ENCODE peak calls at places on chromosome 4, in seven cellular contexts. T, I, M, O, Z, N and P are unnamed samples.

GRCh38 chr4:24753519-24753918 is 41.9 kb upstream of the SOD3 start:
- DNase-seq in T (peak; percentile 91), I (no peak), M (peak; percentile 88), O (no peak), Z (no peak), N (no peak), P (no peak)

GRCh38 chr4:162116085-162116784 is 47.6 kb downstream of the FSTL5 start:
- DNase-seq in T (no peak), I (no peak), M (no peak), O (no peak), Z (no peak), N (no peak), P (no peak)

GRCh38 chr4:7806724-7807123 is 132.9 kb downstream of the AFAP1 start:
- DNase-seq in T (no peak), I (no peak), M (no peak), O (no peak), Z (no peak), N (no peak), P (no peak)

GRCh38 chr4:159823743-159824142 is 720.9 kb downstream of the RAPGEF2 start:
- DNase-seq in T (no peak), I (no peak), M (no peak), O (no peak), Z (no peak), N (no peak), P (no peak)

GRCh38 chr4:104589264-104589868 is 94.7 kb upstream of the CXXC4 start:
- DNase-seq in T (no peak), I (peak; percentile 13), M (no peak), O (no peak), Z (no peak), N (no peak), P (no peak)

GRCh38 chr4:175705407-175705806 is 106.7 kb downstream of the GPM6A start:
- DNase-seq in T (no peak), I (no peak), M (peak; percentile 21), O (no peak), Z (no peak), N (no peak), P (no peak)

GRCh38 chr4:41728571-41728908 is 20.0 kb downstream of the PHOX2B start:
- DNase-seq in T (no peak), I (peak; percentile 81), M (peak; percentile 59), O (no peak), Z (no peak), N (no peak), P (no peak)

GRCh38 chr4:138869165-138869564 is 146.4 kb upstream of the NOCT start:
- DNase-seq in T (no peak), I (peak; percentile 23), M (no peak), O (no peak), Z (no peak), N (no peak), P (no peak)

GRCh38 chr4:7976025-7976424 is 36.4 kb upstream of the AFAP1 start:
- DNase-seq in T (no peak), I (no peak), M (no peak), O (no peak), Z (no peak), N (no peak), P (no peak)

GRCh38 chr4:16204505-16204904 is 21.8 kb downstream of the TAPT1 start:
- DNase-seq in T (no peak), I (no peak), M (no peak), O (no peak), Z (no peak), N (no peak), P (no peak)

GRCh38 chr4:122921300-122921699 is 1.1 kb downstream of the NUDT6 start:
- DNase-seq in T (no peak), I (no peak), M (no peak), O (no peak), Z (no peak), N (no peak), P (no peak)

GRCh38 chr4:163666335-163666888 is 171.9 kb downstream of the TMA16 start:
- DNase-seq in T (no peak), I (no peak), M (no peak), O (no peak), Z (no peak), N (peak; percentile 38), P (no peak)

GRCh38 chr4:113674251-113674650 is 87.3 kb downstream of the CAMK2D start:
- DNase-seq in T (no peak), I (no peak), M (peak; percentile 19), O (no peak), Z (no peak), N (no peak), P (no peak)

GRCh38 chr4:154622598-154622997 is 10.1 kb upstream of the FGG start:
- DNase-seq in T (peak; percentile 46), I (peak; percentile 67), M (peak; percentile 67), O (no peak), Z (no peak), N (peak; percentile 48), P (no peak)

GRCh38 chr4:10093801-10094552 is 22.6 kb downstream of the WDR1 start:
- DNase-seq in T (peak; percentile 96), I (peak; percentile 64), M (no peak), O (no peak), Z (no peak), N (no peak), P (no peak)

GRCh38 chr4:105594094-105595010 is 41.9 kb downstream of the ARHGEF38 start:
- DNase-seq in T (no peak), I (no peak), M (no peak), O (no peak), Z (no peak), N (no peak), P (no peak)

GRCh38 chr4:8045909-8046308 is 106.2 kb upstream of the AFAP1 start:
- DNase-seq in T (no peak), I (no peak), M (no peak), O (no peak), Z (no peak), N (no peak), P (no peak)

GRCh38 chr4:11698846-11699590 is 270.3 kb upstream of the HS3ST1 start:
- DNase-seq in T (peak; percentile 76), I (peak; percentile 37), M (peak; percentile 89), O (no peak), Z (no peak), N (no peak), P (no peak)

GRCh38 chr4:37991623-37992410 is 31.6 kb downstream of the PTTG2 start:
- DNase-seq in T (no peak), I (no peak), M (no peak), O (no peak), Z (no peak), N (no peak), P (no peak)

GRCh38 chr4:113733685-113734084 is 27.9 kb downstream of the CAMK2D start:
- DNase-seq in T (no peak), I (no peak), M (no peak), O (no peak), Z (no peak), N (no peak), P (no peak)

GRCh38 chr4:125041372-125041930 is 273.3 kb upstream of the FAT4 start:
- DNase-seq in T (no peak), I (no peak), M (no peak), O (no peak), Z (no peak), N (no peak), P (no peak)

GRCh38 chr4:114223580-114223979 is 244.1 kb upstream of the ARSJ start:
- DNase-seq in T (no peak), I (no peak), M (no peak), O (no peak), Z (no peak), N (no peak), P (no peak)

GRCh38 chr4:181688416-181688815 is 554.8 kb upstream of the TENM3 start:
- DNase-seq in T (no peak), I (no peak), M (peak; percentile 43), O (no peak), Z (no peak), N (no peak), P (no peak)

GRCh38 chr4:125650557-125650956 is 335.8 kb downstream of the FAT4 start:
- DNase-seq in T (no peak), I (no peak), M (no peak), O (no peak), Z (no peak), N (no peak), P (no peak)

GRCh38 chr4:105551968-105552746 is at the start of gene ARHGEF38:
- DNase-seq in T (peak; percentile 1), I (peak; percentile 2), M (peak; percentile 18), O (no peak), Z (no peak), N (no peak), P (no peak)

DNA sequence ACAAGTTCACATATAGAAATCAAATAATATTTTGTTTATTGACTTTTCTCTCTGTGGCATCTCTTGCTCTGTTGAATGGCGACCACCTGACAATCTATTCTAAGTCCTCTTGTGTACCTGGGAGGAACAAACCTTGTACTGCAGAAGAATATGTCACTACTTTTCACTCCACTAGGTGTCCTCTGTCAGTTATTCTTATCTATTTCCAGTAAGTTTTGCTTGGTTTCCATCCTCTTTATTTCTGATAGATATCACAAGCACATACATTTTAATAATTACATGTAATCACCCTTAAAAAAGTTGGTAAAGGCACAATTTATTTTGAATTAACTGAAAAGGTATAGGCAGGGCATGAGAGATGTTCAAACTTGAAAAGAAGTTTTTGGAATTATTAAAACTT is 238.4 kb downstream of the SNCA start:
- DNase-seq in T (peak; percentile 4), I (peak; percentile 48), M (peak; percentile 41), O (no peak), Z (no peak), N (no peak), P (no peak)
- TF ChIP-seq CTCF in T (peak; percentile 71), I (peak; percentile 35), M (peak; percentile 38), O (no peak), Z (no peak), N (no peak), P (peak; percentile 67)

GRCh38 chr4:87497141-87497540 is 32.0 kb downstream of the SPARCL1 start:
- DNase-seq in T (no peak), I (no peak), M (peak; percentile 27), O (no peak), Z (no peak), N (peak; percentile 8), P (no peak)
- TF ChIP-seq CTCF in T (peak; percentile 71), I (peak; percentile 30), M (peak; percentile 28), O (peak; percentile 11), Z (no peak), N (peak; percentile 42), P (peak; percentile 67)

GRCh38 chr4:2965262-2965661 is 1.9 kb downstream of the GRK4 start:
- DNase-seq in T (no peak), I (no peak), M (no peak), O (no peak), Z (no peak), N (no peak), P (no peak)

GRCh38 chr4:2964077-2964471 is 703 bp downstream of the GRK4 start:
- DNase-seq in T (no peak), I (no peak), M (no peak), O (no peak), Z (no peak), N (no peak), P (no peak)

GRCh38 chr4:2962614-2963184 is 507 bp downstream of the NOP14 start:
- DNase-seq in T (peak; percentile 38), I (peak; percentile 54), M (peak; percentile 47), O (no peak), Z (no peak), N (no peak), P (no peak)

GRCh38 chr4:2962099-2962455 is 1.1 kb downstream of the NOP14 start:
- DNase-seq in T (no peak), I (no peak), M (peak; percentile 39), O (no peak), Z (no peak), N (no peak), P (no peak)

GRCh38 chr4:2963185-2964076 is at the start of the genes GRK4 and NOP14:
- DNase-seq in T (peak; percentile 97), I (peak; percentile 98), M (peak; percentile 97), O (peak; percentile 96), Z (peak; percentile 89), N (peak; percentile 99), P (peak; percentile 97)
- TF ChIP-seq CTCF in T (peak; percentile 64), I (peak; percentile 6), M (peak; percentile 36), O (no peak), Z (peak; percentile 36), N (peak; percentile 48), P (peak; percentile 63)

GRCh38 chr4:143178923-143179322 is 5.8 kb upstream of the USP38 start:
- DNase-seq in T (no peak), I (no peak), M (no peak), O (no peak), Z (no peak), N (no peak), P (no peak)
- TF ChIP-seq CTCF in T (no peak), I (no peak), M (no peak), O (no peak), Z (no peak), N (no peak), P (no peak)